ENCODE peak calls at places on chromosomes 12 and 14, in four cellular contexts. R is NCI-H82, V is caudate nucleus, J is thoracic aorta. A is an unnamed sample.

GRCh38 chr12:100234591-100235304 is 32.1 kb downstream of the DEPDC4 start:
- DNase-seq in R (peak), J (no peak), V (no peak), A (no peak)

GRCh38 chr14:32382704-32383103 is 53.6 kb downstream of the AKAP6 start:
- DNase-seq in V (no peak), R (no peak), J (no peak), A (peak)

GRCh38 chr12:30870491-30871265 is 55.9 kb upstream of the TSPAN11 start:
- DNase-seq in R (no peak), V (no peak), J (no peak), A (no peak)

GRCh38 chr12:46477541-46477940 is 105.0 kb upstream of the SLC38A2 start:
- DNase-seq in R (no peak), V (no peak), J (no peak), A (no peak)

GRCh38 chr14:104345316-104346111 is 207.1 kb downstream of the KIF26A start:
- DNase-seq in J (no peak), V (no peak), R (no peak), A (no peak)

GRCh38 chr14:100406505-100407131 is 83.5 kb downstream of the SLC25A47 start:
- DNase-seq in V (no peak), R (no peak), J (no peak), A (no peak)

GRCh38 chr12:12486661-12487240 is 75.9 kb downstream of the DUSP16 start:
- DNase-seq in V (no peak), J (no peak), R (no peak), A (no peak)

GRCh38 chr12:74381968-74382367 is 155.7 kb upstream of the ATXN7L3B start:
- DNase-seq in V (no peak), R (no peak), J (no peak), A (no peak)

GRCh38 chr12:92470608-92471021 is 232.2 kb upstream of the PLEKHG7 start:
- DNase-seq in R (no peak), J (no peak), V (no peak), A (no peak)

GRCh38 chr14:33404054-33404453 is 465.4 kb downstream of the NPAS3 start:
- DNase-seq in J (no peak), V (no peak), R (no peak), A (no peak)

GRCh38 chr12:55820679-55821078 is 2.8 kb downstream of the ORMDL2 start:
- DNase-seq in V (no peak), R (peak), J (no peak), A (no peak)

GRCh38 chr12:43044241-43044640 is 454.7 kb upstream of the PRICKLE1 start:
- DNase-seq in J (no peak), V (no peak), R (no peak), A (no peak)

GRCh38 chr14:58965601-58966000 is 222.9 kb upstream of the DAAM1 start:
- DNase-seq in J (no peak), V (no peak), R (peak), A (no peak)

GRCh38 chr12:73330584-73331351 is 1058.6 kb downstream of the TRHDE start:
- DNase-seq in V (no peak), J (no peak), R (no peak), A (no peak)

GRCh38 chr12:13428538-13429265 is 232.2 kb downstream of the EMP1 start:
- DNase-seq in R (no peak), V (no peak), J (no peak), A (no peak)

GRCh38 chr14:34997762-34998161 is 15.0 kb downstream of the SRP54 start:
- DNase-seq in V (no peak), J (no peak), R (peak), A (no peak)

GRCh38 chr12:6653342-6653741 is 6.1 kb upstream of the ACRBP start:
- DNase-seq in V (no peak), J (no peak), R (no peak), A (no peak)

A was measured in posterior cingulate gyrus.